ENCODE peak calls at places on chromosomes 7 and 10, in five cellular contexts. X, L, N, M and C are unnamed samples.

GRCh38 chr10:11173062-11173461 is 155.4 kb downstream of the CELF2 start:
- DNase-seq in X (no peak), L (no peak), N (no peak), M (no peak), C (no peak)

GRCh38 chr10:71278691-71279588 is 40.1 kb upstream of the SLC29A3 start:
- DNase-seq in X (no peak), L (peak; percentile 90), N (no peak), M (no peak), C (no peak)

GRCh38 chr7:148435715-148436114 is 154.9 kb upstream of the C7orf33 start:
- DNase-seq in X (no peak), L (no peak), N (no peak), M (no peak), C (no peak)

GRCh38 chr10:78658645-78659632 is 409.8 kb upstream of the ZMIZ1 start:
- DNase-seq in X (no peak), L (no peak), N (no peak), M (no peak), C (no peak)

GRCh38 chr10:61136151-61136550 is 192.2 kb upstream of the RHOBTB1 start:
- DNase-seq in X (peak; percentile 73), L (no peak), N (no peak), M (no peak), C (no peak)

GRCh38 chr10:132516771-132517725 is 20.5 kb upstream of the INPP5A start:
- DNase-seq in X (peak; percentile 92), L (peak; percentile 85), N (no peak), M (peak; percentile 67), C (peak; percentile 81)

GRCh38 chr7:64886956-64887545 is 16.0 kb upstream of the ZNF273 start:
- DNase-seq in X (no peak), L (peak; percentile 10), N (no peak), M (no peak), C (no peak)

GRCh38 chr10:114544045-114544659 is 113.9 kb downstream of the ABLIM1 start:
- DNase-seq in X (no peak), L (no peak), N (peak; percentile 66), M (no peak), C (no peak)

GRCh38 chr7:137109966-137110930 is 233.3 kb downstream of the PTN start:
- DNase-seq in X (no peak), L (peak; percentile 43), N (no peak), M (no peak), C (no peak)

GRCh38 chr10:77249901-77250459 is 387.6 kb downstream of the KCNMA1 start:
- DNase-seq in X (no peak), L (no peak), N (no peak), M (no peak), C (no peak)

GRCh38 chr10:87861566-87861952 is 1.8 kb downstream of the KLLN start:
- DNase-seq in X (peak; percentile 82), L (no peak), N (peak; percentile 47), M (peak; percentile 39), C (no peak)

GRCh38 chr10:27240891-27241639 is 468 bp upstream of the ACBD5 start:
- DNase-seq in X (no peak), L (peak; percentile 39), N (no peak), M (no peak), C (no peak)
- TF ChIP-seq SMC3 in X (no peak), L (no peak), N (no peak), M (no peak), C (no peak)

GRCh38 chr10:29807407-29807806 is 172.6 kb upstream of the SVIL start:
- DNase-seq in X (no peak), L (no peak), N (no peak), M (no peak), C (peak; percentile 47)

GRCh38 chr10:29798876-29799690 is 164.3 kb upstream of the SVIL start:
- DNase-seq in X (no peak), L (no peak), N (no peak), M (no peak), C (no peak)

GRCh38 chr10:29806350-29806788 is 171.6 kb upstream of the SVIL start:
- DNase-seq in X (no peak), L (no peak), N (no peak), M (no peak), C (no peak)

GRCh38 chr10:29805134-29805691 is 170.4 kb upstream of the SVIL start:
- DNase-seq in X (no peak), L (no peak), N (no peak), M (no peak), C (no peak)

DNA sequence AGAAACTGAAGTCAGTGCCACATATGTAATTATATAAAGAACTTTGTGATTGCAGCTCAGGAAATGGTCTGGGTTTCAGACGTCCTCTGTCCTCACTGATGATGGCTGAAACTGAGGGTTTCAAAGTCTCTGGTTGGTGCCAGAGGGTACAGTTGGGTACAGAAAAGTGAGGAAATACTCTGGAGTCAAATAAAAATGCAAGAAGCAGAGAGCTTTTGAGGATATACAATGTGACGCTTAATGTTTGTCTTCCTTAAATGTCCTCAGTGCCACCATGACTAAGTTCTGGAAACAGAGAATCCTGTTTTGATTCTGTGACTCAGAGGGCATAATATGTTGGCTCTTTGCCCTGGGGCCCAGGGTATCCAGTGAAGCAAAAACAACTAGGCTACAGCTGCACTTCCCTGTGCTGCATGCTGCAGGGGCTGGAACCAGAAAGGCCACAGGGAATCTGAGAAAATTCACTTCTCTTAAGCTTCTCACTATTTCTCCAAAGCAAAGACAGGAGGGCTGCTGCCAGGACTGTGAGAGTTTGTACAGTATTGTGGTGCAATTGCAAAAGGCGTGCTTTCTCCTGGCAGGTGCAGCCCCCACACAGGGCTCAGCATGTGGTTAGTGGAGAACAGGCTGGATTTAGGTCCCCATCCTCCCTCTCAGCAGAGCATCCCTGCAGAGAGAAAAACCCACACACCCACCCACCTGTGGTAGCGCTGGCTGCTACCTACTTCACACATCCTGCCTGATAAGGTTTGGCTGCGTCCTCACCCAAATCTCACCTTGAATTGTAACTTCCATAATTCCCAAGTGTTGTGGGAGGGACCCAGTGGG is 169.5 kb upstream of the SVIL start:
- DNase-seq in X (peak; percentile 48), L (no peak), N (no peak), M (no peak), C (peak; percentile 82)
- TF ChIP-seq RFX5 in X (no peak), L (no peak), N (no peak), M (no peak), C (no peak)

DNA sequence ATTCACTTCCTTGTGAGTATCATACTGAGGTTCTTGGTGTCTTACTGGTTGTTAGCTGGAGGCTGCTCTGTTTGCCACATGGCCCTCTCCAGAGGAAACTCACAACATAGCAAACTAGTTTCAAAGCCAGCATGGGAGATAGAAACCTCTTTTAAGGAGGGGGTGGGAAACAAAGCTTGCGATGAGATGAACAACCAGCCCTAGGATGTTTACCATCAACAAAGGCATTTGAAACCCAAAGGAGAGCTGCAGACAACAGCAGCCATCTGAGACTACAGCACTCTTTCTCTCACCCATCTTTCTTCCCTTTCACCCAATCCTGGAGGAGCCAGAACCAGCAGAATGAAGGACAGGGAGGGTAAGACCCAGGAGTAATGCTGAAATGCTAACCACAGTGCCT is 182.1 kb downstream of the NEBL start:
- DNase-seq in X (no peak), L (no peak), N (no peak), M (no peak), C (no peak)
- TF ChIP-seq EP300 in X (no peak), L (no peak), N (no peak), M (no peak), C (no peak)

DNA sequence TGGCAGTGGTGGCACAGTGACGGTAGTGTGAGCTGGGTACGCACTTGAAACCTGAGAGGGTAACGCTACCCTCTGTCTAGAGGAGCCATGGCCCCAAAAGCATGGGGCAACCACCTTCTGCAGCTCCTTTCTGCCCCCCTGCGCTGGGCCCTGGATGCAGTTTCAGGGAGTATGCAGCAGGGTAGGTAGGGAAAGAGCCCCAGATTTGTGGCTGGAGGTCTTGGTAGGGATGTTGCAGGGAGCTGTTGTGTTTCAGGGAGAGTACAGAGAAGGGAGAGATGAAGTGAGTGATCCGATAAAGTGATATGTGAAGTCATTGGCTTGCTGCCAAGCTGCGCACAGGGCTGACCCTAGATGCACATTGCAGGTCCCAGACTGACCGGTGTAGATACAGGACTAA is 2.7 kb upstream of the PGAM2 start:
- DNase-seq in X (no peak), L (peak; percentile 73), N (no peak), M (no peak), C (no peak)
- TF ChIP-seq SMC3 in X (no peak), L (no peak), N (no peak), M (no peak), C (no peak)

DNA sequence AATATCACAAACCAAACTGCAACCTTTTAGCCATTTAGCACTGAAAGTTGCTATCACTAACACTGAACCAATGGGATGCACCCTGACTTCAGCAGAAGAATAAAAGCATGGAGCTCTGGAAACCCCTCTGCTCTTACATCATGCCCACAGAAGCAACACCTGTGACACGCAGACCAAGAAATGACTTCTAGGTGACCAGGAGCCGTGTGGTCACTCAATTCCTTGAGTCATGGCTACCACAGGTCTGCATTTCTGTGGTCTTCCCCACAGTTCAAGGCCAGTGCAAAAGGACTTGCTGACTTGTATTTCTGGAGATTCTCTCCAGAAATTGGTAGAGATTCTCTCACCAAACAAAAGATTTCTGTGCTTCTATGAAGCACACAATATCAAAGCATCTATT is 38.3 kb downstream of the NRCAM start:
- DNase-seq in X (no peak), L (no peak), N (no peak), M (no peak), C (no peak)
- TF ChIP-seq RFX5 in X (no peak), L (no peak), N (no peak), M (no peak), C (no peak)